ENCODE peak calls at places on chromosomes 7 and 10, in seven cellular contexts. N is activated T-helper 1 cell treated with anti-CD3 and anti-CD28 coated beads, Interleukin-2, amount 50 U/mL, for 16 hours; J is choroid plexus epithelial cell; V is NCI-H146; B is stimulated activated CD4-positive, alpha-beta T cell treated with anti-CD3 and anti-CD28 coated beads, Interleukin-1b, Interleukin-23, amount 100 ng/mL, for 24 hours; Q is astrocyte of the hippocampus; I is MCF 10A. H is an unnamed sample.

GRCh38 chr7:96636342-96636865 is 73.2 kb downstream of the SEM1 start:
- DNase-seq in V (no peak), I (no peak), B (no peak), N (no peak), J (no peak), Q (peak), H (no peak)

GRCh38 chr10:70758757-70759514 is 26.2 kb downstream of the TBATA start:
- DNase-seq in N (peak), Q (peak), J (peak), I (peak), V (peak), B (peak), H (peak)

GRCh38 chr10:4770766-4771553 is 55.0 kb upstream of the AKR1E2 start:
- DNase-seq in B (no peak), N (no peak), J (peak), V (no peak), Q (peak), I (peak), H (no peak)

GRCh38 chr7:136009488-136010079 is 32.4 kb upstream of the MTPN start:
- DNase-seq in V (peak), J (peak), N (no peak), Q (peak), B (no peak), I (peak), H (no peak)

GRCh38 chr7:42151309-42151708 is 85.7 kb downstream of the GLI3 start:
- DNase-seq in I (no peak), N (no peak), B (no peak), J (no peak), Q (peak), V (no peak), H (no peak)

GRCh38 chr7:108442039-108442568 is 14.1 kb downstream of the NRCAM start:
- DNase-seq in Q (no peak), N (no peak), J (no peak), B (no peak), I (peak), V (peak), H (no peak)

GRCh38 chr7:56097700-56098099 is 4.9 kb upstream of the PHKG1 start:
- DNase-seq in B (no peak), V (no peak), N (no peak), I (peak), J (peak), Q (peak), H (no peak)

GRCh38 chr7:101677421-101678137 is 48.5 kb upstream of the MYL10 start:
- DNase-seq in N (no peak), Q (peak), J (peak), I (peak), B (no peak), V (peak), H (no peak)

GRCh38 chr10:119298788-119299187 is 91.4 kb downstream of the GRK5 start:
- DNase-seq in Q (no peak), V (no peak), J (no peak), I (no peak), B (no peak), N (no peak), H (no peak)

GRCh38 chr7:92279429-92280031 is 33.8 kb downstream of the ANKIB1 start:
- DNase-seq in V (peak), I (no peak), B (no peak), J (no peak), Q (no peak), N (no peak), H (no peak)

GRCh38 chr7:149599636-149600206 is 102.1 kb upstream of the ZNF746 start:
- DNase-seq in B (no peak), J (no peak), V (no peak), I (no peak), N (no peak), Q (no peak), H (no peak)

H was measured in central memory CD8-positive, alpha-beta T cell.